ENCODE peak calls at places on chromosomes 13 and 19, in seven cellular contexts. U is T-helper 2 cell; E is MV-4-11; F is activated CD8-positive, alpha-beta memory T cell treated with anti-CD3 and anti-CD28 coated beads, Interleukin-2, amount 10 ng/mL, durations not matched to agents 7 days and 5 days; V is T-helper 17 cell; K is stomach; W is NCI-H187. C is an unnamed sample.

GRCh38 chr19:46862504-46862835 is 1.7 kb downstream of the ARHGAP35 start:
- DNase-seq in U (no peak), E (no peak), F (no peak), V (no peak), K (no peak), W (no peak), C (no peak)

GRCh38 chr19:41895745-41896580 is 13.0 kb downstream of the ARHGEF1 start:
- DNase-seq in U (no peak), E (no peak), F (no peak), V (no peak), K (no peak), W (no peak), C (no peak)

GRCh38 chr19:38693380-38694223 is 46.2 kb downstream of the ACTN4 start:
- DNase-seq in U (no peak), E (peak), F (peak), V (peak), K (no peak), W (no peak), C (peak)

GRCh38 chr13:40672310-40673060 is 6.0 kb upstream of the FOXO1 start:
- DNase-seq in U (no peak), E (no peak), F (no peak), V (no peak), K (no peak), W (no peak), C (no peak)

GRCh38 chr19:2150794-2151338 is 500 bp downstream of the AP3D1 start:
- DNase-seq in U (no peak), E (no peak), F (peak), V (no peak), K (no peak), W (no peak), C (no peak)

GRCh38 chr19:17160908-17161307 is 54.2 kb upstream of the USE1 start:
- DNase-seq in U (no peak), E (no peak), F (peak), V (no peak), K (no peak), W (no peak), C (no peak)

GRCh38 chr13:92187378-92187989 is 789.1 kb downstream of the GPC5 start:
- DNase-seq in U (no peak), E (peak), F (no peak), V (no peak), K (no peak), W (peak), C (no peak)

GRCh38 chr13:98372886-98373285 is 195.8 kb upstream of the RNF113B start:
- DNase-seq in U (no peak), E (no peak), F (no peak), V (no peak), K (no peak), W (peak), C (no peak)

GRCh38 chr13:48231080-48231479 is 1.9 kb upstream of the ITM2B start:
- DNase-seq in U (no peak), E (no peak), F (no peak), V (no peak), K (no peak), W (no peak), C (no peak)

GRCh38 chr19:3716147-3716668 is 8.0 kb downstream of the TJP3 start:
- DNase-seq in U (no peak), E (no peak), F (no peak), V (no peak), K (no peak), W (no peak), C (no peak)

GRCh38 chr19:17109962-17110598 is 34.5 kb downstream of the MYO9B start:
- DNase-seq in U (no peak), E (peak), F (peak), V (no peak), K (peak), W (no peak), C (no peak)

GRCh38 chr13:83839158-83839557 is 43.1 kb downstream of the SLITRK1 start:
- DNase-seq in U (no peak), E (no peak), F (no peak), V (no peak), K (no peak), W (no peak), C (no peak)

GRCh38 chr13:30907167-30907761 is 1.2 kb downstream of the MEDAG start:
- DNase-seq in U (no peak), E (no peak), F (no peak), V (no peak), K (no peak), W (no peak), C (no peak)

GRCh38 chr19:28170066-28170465 is 1042.9 kb downstream of the UQCRFS1 start:
- DNase-seq in U (no peak), E (no peak), F (no peak), V (no peak), K (no peak), W (peak), C (no peak)

GRCh38 chr19:13022111-13022858 is 27.0 kb downstream of the NFIX start:
- DNase-seq in U (no peak), E (peak), F (no peak), V (no peak), K (no peak), W (no peak), C (no peak)

GRCh38 chr19:57244513-57244912 is 4.1 kb downstream of the ZNF805 start:
- DNase-seq in U (no peak), E (no peak), F (no peak), V (no peak), K (no peak), W (no peak), C (no peak)

GRCh38 chr19:35860436-35860817 is 3.7 kb downstream of the KIRREL2 start:
- DNase-seq in U (no peak), E (no peak), F (no peak), V (no peak), K (no peak), W (no peak), C (no peak)

GRCh38 chr19:55188620-55189019 is 8.5 kb upstream of the SYT5 start:
- DNase-seq in U (no peak), E (no peak), F (no peak), V (no peak), K (no peak), W (no peak), C (no peak)

GRCh38 chr13:73090812-73091187 is 32.0 kb downstream of the KLF5 start:
- DNase-seq in U (no peak), E (no peak), F (no peak), V (no peak), K (no peak), W (no peak), C (no peak)

GRCh38 chr19:12792048-12792852 is 964 bp downstream of the JUNB start:
- DNase-seq in U (peak), E (peak), F (peak), V (peak), K (peak), W (no peak), C (peak)

GRCh38 chr13:27425918-27426630 is 1.7 kb downstream of the GTF3A start:
- DNase-seq in U (peak), E (peak), F (peak), V (peak), K (peak), W (no peak), C (peak)

GRCh38 chr13:38697628-38698333 is 10.9 kb downstream of the FREM2 start:
- DNase-seq in U (no peak), E (no peak), F (no peak), V (no peak), K (no peak), W (no peak), C (no peak)

GRCh38 chr13:27449081-27449603 is 1.2 kb downstream of the MTIF3 start:
- DNase-seq in U (no peak), E (no peak), F (no peak), V (no peak), K (no peak), W (no peak), C (no peak)

GRCh38 chr19:1189419-1189818 is 15.4 kb upstream of the SBNO2 start:
- DNase-seq in U (no peak), E (no peak), F (peak), V (no peak), K (no peak), W (no peak), C (no peak)

GRCh38 chr13:106562301-106562700 is 5.6 kb downstream of the ARGLU1 start:
- DNase-seq in U (no peak), E (no peak), F (no peak), V (no peak), K (no peak), W (no peak), C (no peak)

GRCh38 chr19:49701271-49701786 is 10.4 kb downstream of the CPT1C start:
- DNase-seq in U (no peak), E (no peak), F (no peak), V (no peak), K (no peak), W (no peak), C (no peak)

GRCh38 chr13:99357149-99357596 is 50.0 kb upstream of the GPR183 start:
- DNase-seq in U (no peak), E (no peak), F (peak), V (peak), K (no peak), W (no peak), C (no peak)

GRCh38 chr19:10486551-10486950 is 16.6 kb downstream of the KEAP1 start:
- DNase-seq in U (no peak), E (no peak), F (no peak), V (no peak), K (no peak), W (no peak), C (no peak)

C was measured in effector memory CD4-positive, alpha-beta T cell.